ENCODE peak calls at places on chromosomes 5 and 9, in eight cellular contexts. L is lower lobe of right lung; B is A549; A is pancreas; X is upper lobe of right lung; T is tibial nerve; Z is CD4-positive, alpha-beta T cell; V is K562. R is an unnamed sample.

GRCh38 chr9:27539479-27540441 is 10.1 kb upstream of the MOB3B start:
- DNase-seq in L (no peak), B (no peak), A (peak; percentile 7), X (no peak), T (no peak), Z (no peak), V (no peak), R (no peak)

GRCh38 chr5:174596429-174596828 is 128.0 kb upstream of the MSX2 start:
- DNase-seq in L (no peak), B (no peak), A (no peak), X (no peak), T (no peak), Z (no peak), V (no peak), R (no peak)

GRCh38 chr5:136081192-136081591 is 51.5 kb upstream of the SMAD5 start:
- DNase-seq in L (no peak), B (no peak), A (no peak), X (no peak), T (no peak), Z (no peak), V (no peak), R (no peak)

GRCh38 chr5:131644822-131645221 is 9.8 kb upstream of the RAPGEF6 start:
- DNase-seq in L (no peak), B (no peak), A (no peak), X (no peak), T (no peak), Z (no peak), V (no peak), R (no peak)

GRCh38 chr9:132965478-132965877 is 13.0 kb upstream of the GFI1B start:
- DNase-seq in L (no peak), B (no peak), A (no peak), X (no peak), T (no peak), Z (no peak), V (no peak), R (no peak)

GRCh38 chr9:127991017-127991756 is 10.4 kb upstream of the EEIG1 start:
- DNase-seq in L (no peak), B (peak; percentile 66), A (peak; percentile 74), X (no peak), T (no peak), Z (no peak), V (no peak), R (no peak)

GRCh38 chr5:77847814-77848290 is 71.7 kb upstream of the TBCA start:
- DNase-seq in L (no peak), B (no peak), A (no peak), X (no peak), T (no peak), Z (no peak), V (no peak), R (no peak)

GRCh38 chr5:57315941-57316340 is 142.1 kb downstream of the GPBP1 start:
- DNase-seq in L (no peak), B (no peak), A (no peak), X (no peak), T (no peak), Z (no peak), V (no peak), R (no peak)

GRCh38 chr9:126456396-126456795 is 129.8 kb downstream of the MVB12B start:
- DNase-seq in L (no peak), B (no peak), A (no peak), X (no peak), T (no peak), Z (no peak), V (no peak), R (no peak)

GRCh38 chr5:124849774-124850173 is 103.3 kb upstream of the ZNF608 start:
- DNase-seq in L (no peak), B (no peak), A (no peak), X (no peak), T (no peak), Z (no peak), V (no peak), R (no peak)

GRCh38 chr5:69167488-69167845 is 517 bp downstream of the CCNB1 start:
- DNase-seq in L (no peak), B (no peak), A (no peak), X (no peak), T (no peak), Z (no peak), V (peak; percentile 32), R (no peak)

GRCh38 chr5:120413706-120414105 is 50.4 kb upstream of the PRR16 start:
- DNase-seq in L (no peak), B (no peak), A (no peak), X (no peak), T (no peak), Z (no peak), V (no peak), R (no peak)

GRCh38 chr9:95776131-95776530 is 99.4 kb upstream of the ERCC6L2 start:
- DNase-seq in L (no peak), B (no peak), A (no peak), X (no peak), T (no peak), Z (no peak), V (no peak), R (no peak)

GRCh38 chr5:172245823-172246222 is 37.7 kb downstream of the UBTD2 start:
- DNase-seq in L (no peak), B (no peak), A (no peak), X (no peak), T (no peak), Z (no peak), V (no peak), R (no peak)

GRCh38 chr5:23302438-23302837 is 205.0 kb upstream of the PRDM9 start:
- DNase-seq in L (no peak), B (no peak), A (no peak), X (no peak), T (no peak), Z (no peak), V (peak; percentile 1), R (no peak)

GRCh38 chr9:87275039-87275725 is 222.5 kb upstream of the DAPK1 start:
- DNase-seq in L (no peak), B (no peak), A (no peak), X (no peak), T (no peak), Z (no peak), V (no peak), R (no peak)
- H3K9me3 ChIP-seq in L (no peaks in the 10 kb centered on the region), B (no peaks in the 10 kb centered on the region), A (no peaks in the 10 kb centered on the region), X (no peaks in the 10 kb centered on the region), T (no peaks in the 10 kb centered on the region), Z (no peaks in the 10 kb centered on the region), V (no peaks in the 10 kb centered on the region), R (no peaks in the 10 kb centered on the region)

GRCh38 chr9:20466328-20467008 is 155.8 kb downstream of the MLLT3 start:
- DNase-seq in L (no peak), B (no peak), A (no peak), X (no peak), T (no peak), Z (no peak), V (no peak), R (no peak)
- H3K9me3 ChIP-seq in L (no peaks in the 10 kb centered on the region), B (no peaks in the 10 kb centered on the region), A (no peaks in the 10 kb centered on the region), X (no peaks in the 10 kb centered on the region), T (no peaks in the 10 kb centered on the region), Z (no peaks in the 10 kb centered on the region), V (no peaks in the 10 kb centered on the region), R (no peaks in the 10 kb centered on the region)

GRCh38 chr9:135136481-135136880 is 49.0 kb downstream of the OLFM1 start:
- DNase-seq in L (no peak), B (no peak), A (no peak), X (no peak), T (no peak), Z (no peak), V (no peak), R (no peak)

GRCh38 chr9:135136991-135137390 is 49.5 kb downstream of the OLFM1 start:
- DNase-seq in L (no peak), B (no peak), A (no peak), X (no peak), T (no peak), Z (no peak), V (no peak), R (no peak)

GRCh38 chr9:135138078-135138855 is 50.8 kb downstream of the OLFM1 start:
- DNase-seq in L (no peak), B (no peak), A (no peak), X (peak; percentile 54), T (no peak), Z (no peak), V (no peak), R (no peak)

GRCh38 chr9:135135927-135136311 is 48.5 kb downstream of the OLFM1 start:
- DNase-seq in L (no peak), B (no peak), A (no peak), X (no peak), T (no peak), Z (no peak), V (no peak), R (no peak)

DNA sequence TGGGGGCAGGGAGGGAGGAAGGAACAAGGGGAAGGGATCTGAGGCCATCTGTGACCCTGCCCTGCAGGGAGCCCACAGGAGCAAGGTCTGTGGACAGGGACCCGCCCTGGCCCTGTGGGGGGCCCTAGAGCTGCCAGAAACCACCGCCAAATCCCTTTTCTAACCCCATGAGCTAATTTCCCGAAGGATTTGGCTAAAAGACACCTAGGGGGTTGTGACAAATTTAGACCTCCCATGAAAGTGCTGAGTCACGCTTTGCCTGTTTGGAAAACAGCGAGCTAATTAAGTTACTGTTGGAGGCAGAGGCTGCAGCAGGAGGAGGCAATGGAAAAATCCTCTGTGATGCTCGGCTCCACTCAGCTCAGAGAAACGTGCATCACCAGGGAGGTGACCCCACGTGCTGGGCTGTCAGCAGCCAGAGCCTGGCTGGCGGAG is 49.9 kb downstream of the OLFM1 start:
- DNase-seq in L (no peak), B (no peak), A (no peak), X (no peak), T (no peak), Z (no peak), V (no peak), R (no peak)
- H3K9me3 ChIP-seq in L (no peaks in the 10 kb centered on the region), B (peaks cover 16% of the 10 kb centered on the region), A (no peaks in the 10 kb centered on the region), X (no peaks in the 10 kb centered on the region), T (no peaks in the 10 kb centered on the region), Z (no peaks in the 10 kb centered on the region), V (no peaks in the 10 kb centered on the region), R (no peaks in the 10 kb centered on the region)

DNA sequence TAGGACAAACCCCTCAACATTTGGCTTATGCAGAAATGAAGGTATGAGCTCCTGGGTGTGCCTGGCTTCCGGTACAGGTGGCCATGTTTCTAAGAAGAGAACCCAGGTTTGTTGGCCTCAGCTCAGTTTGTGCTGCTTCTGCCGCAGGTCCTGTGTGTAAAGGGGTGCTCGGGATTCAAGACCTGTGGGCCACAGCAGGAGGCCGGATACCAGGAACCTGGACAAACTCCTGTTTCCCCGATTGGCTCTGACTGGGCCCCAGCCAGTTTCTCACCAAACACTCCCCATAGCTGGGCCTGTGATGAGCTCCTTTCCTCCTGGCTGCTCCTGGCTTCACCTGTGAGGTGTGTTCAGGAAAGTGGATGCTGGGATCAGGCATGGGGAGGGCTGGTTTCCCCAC is 271.2 kb upstream of the IRX2 start:
- DNase-seq in L (no peak), B (no peak), A (no peak), X (no peak), T (no peak), Z (no peak), V (no peak), R (no peak)
- H3K9me3 ChIP-seq in L (no peaks in the 10 kb centered on the region), B (no peaks in the 10 kb centered on the region), A (no peaks in the 10 kb centered on the region), X (no peaks in the 10 kb centered on the region), T (no peaks in the 10 kb centered on the region), Z (no peaks in the 10 kb centered on the region), V (no peaks in the 10 kb centered on the region), R (no peaks in the 10 kb centered on the region)

GRCh38 chr5:1042626-1043025 is 34.0 kb downstream of the NKD2 start:
- DNase-seq in L (no peak), B (no peak), A (no peak), X (no peak), T (no peak), Z (no peak), V (no peak), R (no peak)
- H3K9me3 ChIP-seq in L (no peaks in the 10 kb centered on the region), B (no peaks in the 10 kb centered on the region), A (no peaks in the 10 kb centered on the region), X (no peaks in the 10 kb centered on the region), T (no peaks in the 10 kb centered on the region), Z (no peaks in the 10 kb centered on the region), V (peaks cover 3% of the 10 kb centered on the region), R (peaks cover 5% of the 10 kb centered on the region)

GRCh38 chr5:178965465-178966055 is 24.6 kb downstream of the ZNF454 start:
- DNase-seq in L (no peak), B (no peak), A (no peak), X (no peak), T (no peak), Z (no peak), V (no peak), R (no peak)
- H3K9me3 ChIP-seq in L (peaks cover 96% of the 10 kb centered on the region), B (peaks cover 53% of the 10 kb centered on the region), A (no peaks in the 10 kb centered on the region), X (peaks cover 77% of the 10 kb centered on the region), T (peaks cover 9% of the 10 kb centered on the region), Z (peaks cover 76% of the 10 kb centered on the region), V (no peaks in the 10 kb centered on the region), R (peaks cover 27% of the 10 kb centered on the region)

R was measured in T-helper 17 cell.